ENCODE peak calls at places on chromosomes 7 and 10, in nine cellular contexts. X is IMR-90; T is fibroblast of the aortic adventitia; Y is stimulated activated CD4-positive, alpha-beta T cell treated with anti-CD3 and anti-CD28 coated beads, Interleukin-2, amount 100 ng/mL, for 48 hours; K is activated CD4-positive, alpha-beta T cell treated with anti-CD3 and anti-CD28 coated beads for 4 hours; J is Calu3; U is uterus; G is naive thymus-derived CD8-positive, alpha-beta T cell; R is germinal center. F is an unnamed sample.

GRCh38 chr7:112994666-112995065 is 92.0 kb downstream of the GPR85 start:
- DNase-seq in X (no peak), T (peak; percentile 81), Y (no peak), K (no peak), J (no peak), U (no peak), G (no peak), R (no peak), F (peak; percentile 92)

GRCh38 chr10:59805043-59805442 is 51.8 kb upstream of the MRLN start:
- DNase-seq in X (peak; percentile 5), T (no peak), Y (peak; percentile 10), K (no peak), J (peak; percentile 48), U (no peak), G (no peak), R (peak; percentile 5), F (no peak)

GRCh38 chr7:46603780-46604725 is 683.0 kb upstream of the IGFBP3 start:
- DNase-seq in X (peak; percentile 33), T (peak; percentile 66), Y (no peak), K (no peak), J (no peak), U (peak; percentile 86), G (no peak), R (no peak), F (peak; percentile 30)

GRCh38 chr10:21791276-21791675 is 212.3 kb downstream of the DNAJC1 start:
- DNase-seq in X (no peak), T (no peak), Y (no peak), K (no peak), J (no peak), U (no peak), G (no peak), R (no peak), F (no peak)

GRCh38 chr10:95416270-95416669 is 125.5 kb upstream of the PDLIM1 start:
- DNase-seq in X (no peak), T (no peak), Y (no peak), K (no peak), J (no peak), U (no peak), G (no peak), R (no peak), F (no peak)

GRCh38 chr10:132977807-132978206 is 35.4 kb upstream of the CFAP46 start:
- DNase-seq in X (no peak), T (no peak), Y (no peak), K (no peak), J (no peak), U (no peak), G (no peak), R (no peak), F (no peak)

GRCh38 chr7:39720586-39720985 is 97.2 kb downstream of the RALA start:
- DNase-seq in X (no peak), T (no peak), Y (no peak), K (no peak), J (peak; percentile 85), U (no peak), G (no peak), R (no peak), F (peak; percentile 70)

GRCh38 chr7:4091767-4092166 is 590.3 kb upstream of the FOXK1 start:
- DNase-seq in X (no peak), T (no peak), Y (no peak), K (no peak), J (no peak), U (no peak), G (no peak), R (no peak), F (no peak)

GRCh38 chr10:77249901-77250459 is 387.6 kb downstream of the KCNMA1 start:
- DNase-seq in X (no peak), T (peak; percentile 42), Y (no peak), K (no peak), J (no peak), U (no peak), G (no peak), R (no peak), F (no peak)

GRCh38 chr7:926061-927030 is 28.1 kb downstream of the ADAP1 start:
- DNase-seq in X (no peak), T (no peak), Y (no peak), K (no peak), J (peak; percentile 89), U (peak; percentile 13), G (no peak), R (no peak), F (no peak)

GRCh38 chr7:142519077-142519789 is 230.0 kb upstream of the PRSS1 start:
- DNase-seq in X (peak; percentile 40), T (no peak), Y (no peak), K (no peak), J (no peak), U (no peak), G (no peak), R (no peak), F (no peak)

GRCh38 chr7:155943251-155943899 is 131.1 kb upstream of the SHH start:
- DNase-seq in X (no peak), T (no peak), Y (no peak), K (no peak), J (no peak), U (no peak), G (no peak), R (no peak), F (no peak)

GRCh38 chr10:94183666-94184264 is 179.0 kb downstream of the NOC3L start:
- DNase-seq in X (peak; percentile 100), T (peak; percentile 87), Y (peak; percentile 1), K (no peak), J (no peak), U (no peak), G (no peak), R (no peak), F (peak; percentile 94)

GRCh38 chr7:155346285-155346684 is 48.6 kb downstream of the INSIG1 start:
- DNase-seq in X (no peak), T (no peak), Y (no peak), K (no peak), J (no peak), U (no peak), G (no peak), R (no peak), F (no peak)

GRCh38 chr10:4512557-4513286 is 313.3 kb upstream of the AKR1E2 start:
- DNase-seq in X (peak; percentile 71), T (peak; percentile 75), Y (no peak), K (no peak), J (peak; percentile 59), U (no peak), G (no peak), R (no peak), F (peak; percentile 90)

GRCh38 chr10:63711866-63712716 is 190.9 kb downstream of the REEP3 start:
- DNase-seq in X (peak; percentile 97), T (peak; percentile 97), Y (no peak), K (no peak), J (peak; percentile 96), U (peak; percentile 85), G (no peak), R (no peak), F (peak; percentile 98)

GRCh38 chr7:84013616-84014240 is 180.9 kb downstream of the SEMA3A start:
- DNase-seq in X (no peak), T (no peak), Y (no peak), K (no peak), J (no peak), U (no peak), G (no peak), R (no peak), F (no peak)

GRCh38 chr7:93715234-93715633 is 140.7 kb upstream of the CALCR start:
- DNase-seq in X (peak; percentile 39), T (peak; percentile 64), Y (peak; percentile 2), K (no peak), J (peak; percentile 65), U (peak; percentile 32), G (no peak), R (peak; percentile 8), F (peak; percentile 59)

GRCh38 chr7:100465702-100466311 is 1.7 kb upstream of the SPACDR start:
- DNase-seq in X (peak; percentile 71), T (peak; percentile 69), Y (no peak), K (no peak), J (peak; percentile 73), U (peak; percentile 78), G (no peak), R (no peak), F (peak; percentile 79)

GRCh38 chr7:369981-370621 is 80.1 kb downstream of the FOXL3 start:
- DNase-seq in X (no peak), T (no peak), Y (no peak), K (no peak), J (peak; percentile 46), U (no peak), G (no peak), R (no peak), F (no peak)

GRCh38 chr10:84214612-84215235 is 10.6 kb downstream of the LRIT2 start:
- DNase-seq in X (no peak), T (no peak), Y (peak; percentile 44), K (no peak), J (no peak), U (no peak), G (no peak), R (peak; percentile 47), F (no peak)

GRCh38 chr7:152459724-152460251 is 24.0 kb upstream of the KMT2C start:
- DNase-seq in X (peak; percentile 40), T (no peak), Y (no peak), K (no peak), J (no peak), U (no peak), G (no peak), R (no peak), F (no peak)

GRCh38 chr7:73395538-73396503 is 37.8 kb upstream of the FZD9 start:
- DNase-seq in X (no peak), T (no peak), Y (no peak), K (no peak), J (no peak), U (no peak), G (no peak), R (no peak), F (no peak)

GRCh38 chr7:155371884-155372781 is 74.5 kb downstream of the INSIG1 start:
- DNase-seq in X (no peak), T (no peak), Y (no peak), K (no peak), J (no peak), U (no peak), G (no peak), R (peak; percentile 58), F (no peak)

GRCh38 chr7:113890326-113891030 is 28.3 kb downstream of the PPP1R3A start:
- DNase-seq in X (peak; percentile 47), T (peak; percentile 7), Y (no peak), K (no peak), J (no peak), U (no peak), G (no peak), R (no peak), F (peak; percentile 78)

GRCh38 chr7:4879401-4880081 is 4.0 kb downstream of the RADIL start:
- DNase-seq in X (no peak), T (no peak), Y (no peak), K (no peak), J (no peak), U (no peak), G (no peak), R (no peak), F (no peak)

GRCh38 chr7:24978837-24979469 is 1.0 kb downstream of the OSBPL3 start:
- DNase-seq in X (no peak), T (peak; percentile 61), Y (no peak), K (no peak), J (peak; percentile 44), U (no peak), G (no peak), R (no peak), F (peak; percentile 78)

GRCh38 chr10:71868192-71868697 is 17.2 kb upstream of the PSAP start:
- DNase-seq in X (peak; percentile 70), T (peak; percentile 68), Y (no peak), K (no peak), J (peak; percentile 80), U (peak; percentile 19), G (no peak), R (no peak), F (peak; percentile 88)

GRCh38 chr7:7693881-7694280 is 24.5 kb downstream of the RPA3 start:
- DNase-seq in X (peak; percentile 92), T (peak; percentile 75), Y (no peak), K (no peak), J (no peak), U (no peak), G (no peak), R (no peak), F (peak; percentile 71)

GRCh38 chr10:84227810-84228209 is 2.5 kb upstream of the LRIT2 start:
- DNase-seq in X (no peak), T (no peak), Y (no peak), K (no peak), J (no peak), U (no peak), G (no peak), R (no peak), F (no peak)

GRCh38 chr10:110789604-110790428 is 81.9 kb upstream of the PDCD4 start:
- DNase-seq in X (no peak), T (no peak), Y (no peak), K (no peak), J (no peak), U (no peak), G (no peak), R (no peak), F (no peak)

F was measured in fibroblast of lung.